ENCODE peak calls at places on chromosomes 6 and 20, in four cellular contexts. Q is HFFc6, U is uterus, R is DND-41. X is an unnamed sample.

GRCh38 chr20:59805786-59806577 is 127.5 kb downstream of the SYCP2 start:
- DNase-seq in Q (no peak), U (no peak), R (no peak), X (no peak)

GRCh38 chr6:15996030-15996429 is 132.9 kb upstream of the MYLIP start:
- DNase-seq in Q (no peak), U (no peak), R (no peak), X (no peak)

GRCh38 chr6:105112577-105112976 is 67.2 kb downstream of the POPDC3 start:
- DNase-seq in Q (no peak), U (no peak), R (no peak), X (no peak)

GRCh38 chr6:167119680-167120556 is 3.0 kb upstream of the CCR6 start:
- DNase-seq in Q (no peak), U (no peak), R (peak; percentile 9), X (no peak)

GRCh38 chr6:10099086-10099499 is 315.8 kb downstream of the TFAP2A start:
- DNase-seq in Q (no peak), U (no peak), R (no peak), X (no peak)

GRCh38 chr6:23272536-23272935 is 703.2 kb downstream of the HDGFL1 start:
- DNase-seq in Q (no peak), U (no peak), R (no peak), X (no peak)

GRCh38 chr20:259991-260390 is 2.5 kb downstream of the DEFB132 start:
- DNase-seq in Q (no peak), U (no peak), R (no peak), X (no peak)

GRCh38 chr6:31715022-31715683 is at the start of gene LY6G6D:
- DNase-seq in Q (no peak), U (no peak), R (no peak), X (no peak)

GRCh38 chr20:48831702-48832422 is 4.1 kb upstream of the PREX1 start:
- DNase-seq in Q (peak; percentile 59), U (peak; percentile 29), R (no peak), X (no peak)

GRCh38 chr6:92541457-92542060 is 877.8 kb downstream of the EPHA7 start:
- DNase-seq in Q (no peak), U (no peak), R (no peak), X (peak; percentile 42)

GRCh38 chr6:31125162-31125561 is 4.9 kb upstream of the CDSN start:
- DNase-seq in Q (no peak), U (peak; percentile 84), R (no peak), X (no peak)

GRCh38 chr20:35502352-35502751 is 27.1 kb downstream of the C20orf173 start:
- DNase-seq in Q (no peak), U (no peak), R (no peak), X (no peak)

GRCh38 chr6:134077301-134077700 is 24.9 kb upstream of the SLC2A12 start:
- DNase-seq in Q (peak; percentile 8), U (no peak), R (no peak), X (no peak)

GRCh38 chr20:57106692-57107091 is 159.7 kb downstream of the BMP7 start:
- DNase-seq in Q (no peak), U (no peak), R (no peak), X (no peak)

GRCh38 chr6:121848523-121849255 is 413.2 kb downstream of the GJA1 start:
- DNase-seq in Q (no peak), U (no peak), R (no peak), X (no peak)

GRCh38 chr6:117206951-117207687 is 58.2 kb upstream of the VGLL2 start:
- DNase-seq in Q (no peak), U (no peak), R (no peak), X (no peak)

GRCh38 chr6:100455230-100456124 is 9.2 kb downstream of the SIM1 start:
- DNase-seq in Q (no peak), U (no peak), R (no peak), X (peak; percentile 85)

GRCh38 chr6:6315660-6316059 is 4.8 kb downstream of the F13A1 start:
- DNase-seq in Q (peak; percentile 4), U (peak; percentile 32), R (peak; percentile 32), X (peak; percentile 9)

GRCh38 chr20:4637081-4637797 is 84.5 kb upstream of the PRND start:
- DNase-seq in Q (peak; percentile 81), U (no peak), R (no peak), X (no peak)

GRCh38 chr20:58816051-58816450 is 34.7 kb downstream of the GNAS-AS1 start:
- DNase-seq in Q (no peak), U (no peak), R (no peak), X (no peak)

GRCh38 chr6:46651766-46652165 is 852 bp downstream of the CYP39A1 start:
- DNase-seq in Q (no peak), U (no peak), R (no peak), X (no peak)

GRCh38 chr20:32480361-32481199 is 104.6 kb downstream of the NOL4L start:
- DNase-seq in Q (no peak), U (no peak), R (no peak), X (no peak)

X was measured in kidney epithelial cell.